ENCODE peak calls at places on chromosome 15, in four cellular contexts. W is mesendoderm, I is H1, K is H9. F is an unnamed sample.

GRCh38 chr15:66931768-66932633 is 133.4 kb upstream of the SMAD3 start:
- DNase-seq in K (no peak), I (no peak), W (peak), F (peak)

GRCh38 chr15:78996876-78997275 is 52.0 kb upstream of the CTSH start:
- DNase-seq in I (no peak), W (peak), K (no peak), F (peak)

GRCh38 chr15:101436526-101436925 is 53.0 kb downstream of the PCSK6 start:
- DNase-seq in K (no peak), W (no peak), I (no peak), F (no peak)

GRCh38 chr15:60384052-60384451 is 13.7 kb downstream of the ANXA2 start:
- DNase-seq in I (no peak), K (no peak), W (no peak), F (no peak)

GRCh38 chr15:63595066-63595465 is 2.1 kb upstream of the FBXL22 start:
- DNase-seq in I (no peak), W (no peak), K (no peak), F (no peak)

GRCh38 chr15:65818927-65819562 is 27.0 kb upstream of the DENND4A start:
- DNase-seq in K (no peak), I (no peak), W (no peak), F (peak)

GRCh38 chr15:77168616-77169015 is 97.7 kb upstream of the TSPAN3 start:
- DNase-seq in W (no peak), I (no peak), K (no peak), F (no peak)

GRCh38 chr15:99956820-99957641 is 223.8 kb upstream of the LYSMD4 start:
- DNase-seq in K (no peak), I (no peak), W (no peak), F (no peak)

GRCh38 chr15:99474041-99474906 is 91.5 kb upstream of the MEF2A start:
- DNase-seq in I (no peak), K (no peak), W (no peak), F (no peak)

GRCh38 chr15:36029606-36030005 is 483.6 kb upstream of the DPH6 start:
- DNase-seq in I (no peak), W (no peak), K (no peak), F (peak)

GRCh38 chr15:101489633-101490407 is at the start of gene PCSK6:
- DNase-seq in I (no peak), W (no peak), K (peak), F (no peak)

GRCh38 chr15:70507772-70508351 is 255.5 kb downstream of the UACA start:
- DNase-seq in I (no peak), W (no peak), K (no peak), F (peak)

GRCh38 chr15:69232144-69232543 is 66.6 kb upstream of the PAQR5 start:
- DNase-seq in K (no peak), W (no peak), I (no peak), F (peak)

GRCh38 chr15:70322051-70322668 is 224.4 kb upstream of the TLE3 start:
- DNase-seq in K (no peak), I (no peak), W (no peak), F (no peak)

GRCh38 chr15:43209059-43209824 is 11.6 kb downstream of the EPB42 start:
- DNase-seq in K (peak), I (no peak), W (peak), F (no peak)

GRCh38 chr15:88657326-88658069 is 18.7 kb downstream of the ISG20 start:
- DNase-seq in W (peak), I (no peak), K (peak), F (peak)

GRCh38 chr15:97955040-97955439 is 5.5 kb upstream of the ARRDC4 start:
- DNase-seq in I (no peak), W (no peak), K (no peak), F (no peak)

GRCh38 chr15:80152896-80153876 is at the start of gene FAH:
- DNase-seq in W (peak), K (peak), I (no peak), F (peak)
- H2BK5ac ChIP-seq in W (no peak), K (no peak), I (peak), F (peak)

GRCh38 chr15:42027521-42027920 is 6.7 kb upstream of the PLA2G4E start:
- DNase-seq in K (no peak), I (no peak), W (no peak), F (no peak)
- H3K4me2 ChIP-seq in K (no peak), I (no peak), W (no peak), F (no peak)

DNA sequence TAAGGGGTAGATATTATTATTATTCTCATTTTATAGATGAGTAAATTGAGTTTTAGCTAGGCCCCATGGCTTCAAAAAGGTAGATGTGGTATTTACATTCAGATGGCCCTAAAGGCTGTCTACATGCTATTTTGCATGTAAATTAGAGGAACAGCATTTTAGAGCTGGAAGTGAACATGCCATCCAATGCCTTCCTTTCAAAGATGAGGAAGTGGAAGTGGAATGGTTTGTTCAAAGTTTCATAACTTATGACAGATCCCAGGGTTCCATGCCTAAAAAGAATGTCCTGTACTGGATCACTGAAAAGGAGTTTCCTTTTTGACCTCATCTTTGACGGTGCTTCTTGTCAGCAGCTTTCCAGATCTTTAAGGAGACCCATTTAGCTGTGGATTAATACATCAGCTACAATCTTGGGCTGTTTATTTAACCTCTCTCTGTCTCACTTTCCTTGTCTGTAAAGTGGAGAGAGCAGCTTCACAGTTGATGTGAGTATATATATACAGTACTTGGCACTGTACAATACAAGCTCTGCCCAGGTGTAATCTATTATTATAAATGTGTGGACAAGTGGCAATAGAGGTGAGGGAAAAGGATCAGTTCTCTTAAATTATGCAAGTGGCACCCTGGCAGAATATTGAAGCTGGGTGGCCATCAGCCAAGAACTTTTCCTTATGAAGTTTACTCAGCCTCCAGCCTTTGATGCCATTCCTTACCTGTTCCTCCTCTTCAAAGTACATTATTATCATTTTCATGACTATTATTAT is 68.7 kb upstream of the GOLGA8B start:
- DNase-seq in K (no peak), I (no peak), W (no peak), F (no peak)
- H3K9ac ChIP-seq in K (no peak), I (no peak), W (no peak), F (no peak)

GRCh38 chr15:75208501-75209288 is 7.0 kb downstream of the C15orf39 start:
- DNase-seq in I (no peak), W (no peak), K (no peak), F (no peak)
- H2BK5ac ChIP-seq in I (no peak), W (no peak), K (no peak), F (no peak)

DNA sequence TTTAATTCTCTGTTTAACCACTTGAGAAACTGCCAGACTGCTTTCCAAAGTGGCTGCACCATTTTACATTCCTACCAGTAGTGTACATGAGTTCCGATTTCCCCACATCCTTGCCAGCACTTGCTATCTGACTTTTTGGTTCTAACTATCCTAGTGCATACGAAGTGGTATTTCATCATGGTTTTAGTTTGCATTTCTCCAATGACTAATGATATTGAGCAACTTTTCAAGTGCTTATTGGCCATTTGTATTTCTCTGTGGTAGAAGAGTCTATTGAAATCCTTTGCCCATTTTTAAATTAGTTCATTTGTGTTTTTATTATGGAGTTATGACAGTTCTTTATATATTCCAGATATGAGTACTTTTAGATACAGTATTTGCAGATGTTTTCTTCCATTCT is 247.8 kb downstream of the GABRB3 start:
- DNase-seq in K (no peak), I (no peak), W (no peak), F (no peak)
- H3K4me2 ChIP-seq in K (no peak), I (no peak), W (no peak), F (no peak)

GRCh38 chr15:50906954-50907865 is 1.3 kb upstream of the AP4E1 start:
- DNase-seq in I (no peak), W (no peak), K (no peak), F (peak)
- H3K9ac ChIP-seq in I (peak), W (peak), K (peak), F (peak)